ENCODE peak calls at places on chromosomes 4 and X, in six cellular contexts. B is psoas muscle, E is cardiac muscle cell, N is IMR-90, M is AG10803, X is suprapubic skin. Q is an unnamed sample.

GRCh38 chr4:182642831-182643230 is 274.4 kb downstream of the DCTD start:
- DNase-seq in B (no peak), E (no peak), N (peak), M (peak), X (no peak), Q (peak)

GRCh38 chrX:10109695-10110094 is 47.1 kb upstream of the CLCN4 start:
- DNase-seq in B (peak), E (no peak), N (no peak), M (no peak), X (no peak), Q (no peak)

GRCh38 chr4:6283282-6283681 is 13.6 kb downstream of the WFS1 start:
- DNase-seq in B (no peak), E (no peak), N (no peak), M (no peak), X (no peak), Q (no peak)

GRCh38 chrX:154305481-154306205 is 10.0 kb downstream of the TKTL1 start:
- DNase-seq in B (no peak), E (no peak), N (no peak), M (no peak), X (no peak), Q (no peak)

GRCh38 chr4:158176108-158176507 is 3.3 kb upstream of the GASK1B start:
- DNase-seq in B (no peak), E (no peak), N (peak), M (peak), X (no peak), Q (no peak)

GRCh38 chr4:112938461-112939058 is 110.9 kb upstream of the ANK2 start:
- DNase-seq in B (no peak), E (peak), N (peak), M (peak), X (no peak), Q (peak)

GRCh38 chr4:37160653-37161052 is 83.9 kb upstream of the NWD2 start:
- DNase-seq in B (no peak), E (no peak), N (no peak), M (no peak), X (no peak), Q (peak)

GRCh38 chr4:74934822-74935326 is 2.0 kb downstream of the PARM1 start:
- DNase-seq in B (no peak), E (no peak), N (no peak), M (no peak), X (no peak), Q (no peak)

GRCh38 chr4:11805837-11806236 is 377.1 kb upstream of the HS3ST1 start:
- DNase-seq in B (no peak), E (peak), N (peak), M (no peak), X (no peak), Q (peak)

GRCh38 chr4:174521800-174522182 is 497 bp downstream of the HPGD start:
- DNase-seq in B (no peak), E (no peak), N (no peak), M (no peak), X (no peak), Q (no peak)

GRCh38 chr4:137545461-137545861 is 13.2 kb upstream of the PCDH18 start:
- DNase-seq in B (no peak), E (peak), N (peak), M (peak), X (no peak), Q (no peak)

GRCh38 chrX:130094712-130095111 is 15.6 kb downstream of the ELF4 start:
- DNase-seq in B (no peak), E (no peak), N (no peak), M (no peak), X (no peak), Q (no peak)

GRCh38 chr4:37917388-37917787 is 26.5 kb downstream of the TBC1D1 start:
- DNase-seq in B (no peak), E (no peak), N (no peak), M (no peak), X (no peak), Q (no peak)

GRCh38 chr4:85514783-85515182 is 39.8 kb downstream of the ARHGAP24 start:
- DNase-seq in B (no peak), E (no peak), N (no peak), M (no peak), X (no peak), Q (no peak)

GRCh38 chr4:158182736-158183135 is 9.9 kb upstream of the GASK1B start:
- DNase-seq in B (no peak), E (no peak), N (no peak), M (peak), X (no peak), Q (no peak)

GRCh38 chr4:100369871-100370270 is 148.0 kb downstream of the EMCN start:
- DNase-seq in B (no peak), E (no peak), N (no peak), M (no peak), X (no peak), Q (peak)

GRCh38 chr4:100367451-100367850 is 150.4 kb downstream of the EMCN start:
- DNase-seq in B (no peak), E (no peak), N (peak), M (no peak), X (no peak), Q (peak)

DNA sequence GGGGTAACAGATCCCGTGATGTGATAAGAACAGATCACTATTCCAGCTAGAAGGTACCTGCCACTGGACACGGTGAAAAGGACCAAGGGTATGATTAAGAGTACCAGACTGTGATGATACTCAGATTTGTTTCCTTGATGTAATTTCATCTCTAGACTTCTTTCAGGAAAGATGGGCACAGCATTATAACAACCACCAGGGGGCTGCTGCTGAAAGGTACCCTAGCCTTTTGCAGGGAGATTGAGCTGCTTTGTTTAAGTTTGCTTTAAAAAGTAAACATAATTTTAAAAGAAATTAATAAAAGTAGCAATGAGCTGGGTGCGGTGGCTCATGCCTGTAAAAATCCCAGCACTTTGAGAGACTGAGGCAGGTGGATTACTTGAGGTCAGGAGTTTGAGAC is 145.4 kb downstream of the EMCN start:
- DNase-seq in B (no peak), E (peak), N (no peak), M (no peak), X (no peak), Q (peak)
- TF ChIP-seq CTCF in B (no peak), E (peak), N (peak), M (peak), X (peak), Q (peak)

GRCh38 chr4:41359836-41360213 is 103.1 kb downstream of the UCHL1 start:
- DNase-seq in B (no peak), E (no peak), N (no peak), M (no peak), X (no peak), Q (no peak)
- H3K4me3 ChIP-seq in B (peak), E (peak), N (peak), M (no peak), X (peak), Q (no peak)

DNA sequence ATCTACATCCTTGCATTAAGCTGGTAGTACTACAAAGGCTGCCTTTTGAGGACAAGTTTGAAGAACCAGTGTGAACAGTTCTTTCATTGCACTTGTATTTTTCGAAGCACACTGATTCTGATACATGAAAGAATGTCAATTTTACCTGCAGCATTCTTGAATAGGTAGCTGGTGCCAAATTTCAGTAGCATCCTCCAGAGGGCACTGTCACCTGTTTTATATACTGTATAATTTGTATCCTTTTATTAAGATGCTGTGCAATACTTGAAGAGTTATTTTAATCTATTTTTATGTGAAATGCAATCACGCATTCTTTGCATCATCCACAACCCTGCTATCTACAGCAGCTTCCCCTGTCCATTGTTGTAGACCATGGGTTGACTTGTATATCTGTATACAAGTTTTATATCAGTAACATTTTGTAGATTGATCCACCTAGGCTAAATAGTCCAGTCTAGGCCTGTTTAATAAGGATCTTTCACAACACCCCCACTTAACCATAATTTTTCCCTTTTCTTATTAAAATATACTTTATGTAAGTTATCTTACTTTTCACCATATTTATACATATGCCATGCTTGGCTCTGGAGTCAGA is 325.7 kb downstream of the PCDH7 start:
- DNase-seq in B (no peak), E (peak), N (peak), M (no peak), X (no peak), Q (peak)
- TF ChIP-seq CTCF in B (no peak), E (peak), N (peak), M (no peak), X (peak), Q (no peak)

GRCh38 chrX:127877358-127877757 is 174.8 kb downstream of the ACTRT1 start:
- DNase-seq in B (no peak), E (no peak), N (no peak), M (no peak), X (no peak), Q (no peak)
- H3K4me3 ChIP-seq in B (no peak), E (no peak), N (no peak), M (no peak), X (no peak), Q (peak)

GRCh38 chrX:150361070-150361776 is 1.9 kb upstream of the MAMLD1 start:
- DNase-seq in B (no peak), E (peak), N (peak), M (no peak), X (no peak), Q (no peak)
- TF ChIP-seq CTCF in B (no peak), E (no peak), N (peak), M (no peak), X (no peak), Q (no peak)

GRCh38 chr4:105145913-105146285 is 777 bp upstream of the TET2 start:
- DNase-seq in B (no peak), E (peak), N (no peak), M (no peak), X (peak), Q (peak)

GRCh38 chr4:105146286-105147219 is at the start of gene TET2:
- DNase-seq in B (peak), E (peak), N (peak), M (peak), X (peak), Q (peak)

GRCh38 chr4:105147226-105148151 is 813 bp downstream of the TET2 start:
- DNase-seq in B (no peak), E (peak), N (peak), M (peak), X (no peak), Q (peak)

GRCh38 chr4:105150511-105150910 is 3.8 kb downstream of the TET2 start:
- DNase-seq in B (no peak), E (no peak), N (peak), M (no peak), X (no peak), Q (no peak)

GRCh38 chr4:105149771-105150170 is 3.1 kb downstream of the TET2 start:
- DNase-seq in B (no peak), E (no peak), N (no peak), M (no peak), X (no peak), Q (no peak)
- H3K4me3 ChIP-seq in B (peak), E (no peak), N (no peak), M (no peak), X (no peak), Q (peak)